ENCODE peak calls at places on chromosomes 4 and X, in four cellular contexts. S is lung, T is HepG2, F is kidney epithelial cell. L is an unnamed sample.

GRCh38 chrX:44474410-44474809 is 68.2 kb downstream of the FUNDC1 start:
- DNase-seq in S (no peak), T (no peak), F (no peak), L (no peak)

GRCh38 chr4:13920901-13921300 is 293.4 kb upstream of the BOD1L1 start:
- DNase-seq in S (no peak), T (peak; percentile 16), F (peak; percentile 100), L (peak; percentile 100)

GRCh38 chr4:26412381-26413372 is 77.6 kb downstream of the CCKAR start:
- DNase-seq in S (peak; percentile 63), T (no peak), F (no peak), L (no peak)

GRCh38 chr4:153257151-153257620 is 52.9 kb downstream of the TRIM2 start:
- DNase-seq in S (no peak), T (no peak), F (no peak), L (peak; percentile 83)

GRCh38 chr4:100109921-100110320 is 80.3 kb downstream of the DDIT4L start:
- DNase-seq in S (no peak), T (no peak), F (no peak), L (no peak)

GRCh38 chr4:3787489-3788365 is 21.5 kb downstream of the ADRA2C start:
- DNase-seq in S (no peak), T (no peak), F (no peak), L (no peak)

GRCh38 chr4:61298178-61298740 is 98.1 kb downstream of the ADGRL3 start:
- DNase-seq in S (no peak), T (no peak), F (no peak), L (no peak)

GRCh38 chr4:157151711-157152110 is 68.8 kb upstream of the GRIA2 start:
- DNase-seq in S (no peak), T (no peak), F (no peak), L (no peak)

GRCh38 chr4:187944179-187944578 is 51.4 kb upstream of the ZFP42 start:
- DNase-seq in S (no peak), T (no peak), F (no peak), L (no peak)

GRCh38 chr4:73762409-73762808 is 22.0 kb downstream of the CXCL8 start:
- DNase-seq in S (no peak), T (no peak), F (no peak), L (no peak)

GRCh38 chr4:158667651-158668198 is 4.0 kb downstream of the C4orf46 start:
- DNase-seq in S (no peak), T (peak; percentile 49), F (no peak), L (peak; percentile 16)

GRCh38 chrX:16239211-16239610 is 71.9 kb downstream of the MAGEB17 start:
- DNase-seq in S (no peak), T (no peak), F (peak; percentile 84), L (peak; percentile 81)

GRCh38 chr4:132333723-132334045 is 815.4 kb upstream of the PCDH10 start:
- DNase-seq in S (no peak), T (no peak), F (no peak), L (peak; percentile 18)

GRCh38 chr4:83556836-83557235 is 20.9 kb downstream of the GPAT3 start:
- DNase-seq in S (no peak), T (no peak), F (no peak), L (no peak)

GRCh38 chr4:140641789-140642439 is 73.2 kb upstream of the UCP1 start:
- DNase-seq in S (peak; percentile 51), T (peak; percentile 61), F (no peak), L (no peak)

GRCh38 chrX:54358424-54359211 is 772 bp upstream of the WNK3 start:
- DNase-seq in S (peak; percentile 38), T (no peak), F (peak; percentile 19), L (peak; percentile 38)

GRCh38 chr4:171718069-171718468 is 95.1 kb upstream of the GALNTL6 start:
- DNase-seq in S (no peak), T (no peak), F (no peak), L (no peak)

GRCh38 chr4:161498155-161498554 is 665.6 kb downstream of the FSTL5 start:
- DNase-seq in S (no peak), T (no peak), F (no peak), L (no peak)

GRCh38 chr4:159105761-159106243 is 2.9 kb downstream of the RAPGEF2 start:
- DNase-seq in S (no peak), T (peak; percentile 59), F (no peak), L (peak; percentile 86)

GRCh38 chr4:174451897-174452296 is 70.4 kb downstream of the HPGD start:
- DNase-seq in S (no peak), T (no peak), F (no peak), L (no peak)

GRCh38 chr4:173436866-173437265 is 38.0 kb upstream of the SCRG1 start:
- DNase-seq in S (no peak), T (no peak), F (no peak), L (no peak)

GRCh38 chr4:173014113-173014558 is 154.5 kb upstream of the GALNT7 start:
- DNase-seq in S (no peak), T (no peak), F (no peak), L (peak; percentile 85)

GRCh38 chrX:91434351-91435168 is at the start of gene PABPC5:
- DNase-seq in S (peak; percentile 56), T (no peak), F (peak; percentile 39), L (peak; percentile 44)

GRCh38 chr4:3820016-3820805 is 54.0 kb downstream of the ADRA2C start:
- DNase-seq in S (no peak), T (no peak), F (no peak), L (no peak)

GRCh38 chrX:112946227-112946626 is 105.6 kb upstream of the AMOT start:
- DNase-seq in S (no peak), T (no peak), F (no peak), L (no peak)

GRCh38 chr4:138107023-138107422 is 135.1 kb downstream of the SLC7A11 start:
- DNase-seq in S (no peak), T (no peak), F (no peak), L (no peak)

GRCh38 chr4:149371021-149371420 is 444.6 kb downstream of the IQCM start:
- DNase-seq in S (no peak), T (peak; percentile 34), F (peak; percentile 43), L (peak; percentile 32)
- TF ChIP-seq CTCF in S (no peak), T (peak; percentile 47), F (peak; percentile 30), L (peak; percentile 48)

GRCh38 chr4:110638347-110638746 is 15.5 kb upstream of the PITX2 start:
- DNase-seq in S (no peak), T (no peak), F (no peak), L (no peak)
- H3K27me3 ChIP-seq in S (peaks cover 7% of the 10 kb centered on the region), T (no peaks in the 10 kb centered on the region), F (peaks cover 87% of the 10 kb centered on the region), L (peaks cover 94% of the 10 kb centered on the region)

DNA sequence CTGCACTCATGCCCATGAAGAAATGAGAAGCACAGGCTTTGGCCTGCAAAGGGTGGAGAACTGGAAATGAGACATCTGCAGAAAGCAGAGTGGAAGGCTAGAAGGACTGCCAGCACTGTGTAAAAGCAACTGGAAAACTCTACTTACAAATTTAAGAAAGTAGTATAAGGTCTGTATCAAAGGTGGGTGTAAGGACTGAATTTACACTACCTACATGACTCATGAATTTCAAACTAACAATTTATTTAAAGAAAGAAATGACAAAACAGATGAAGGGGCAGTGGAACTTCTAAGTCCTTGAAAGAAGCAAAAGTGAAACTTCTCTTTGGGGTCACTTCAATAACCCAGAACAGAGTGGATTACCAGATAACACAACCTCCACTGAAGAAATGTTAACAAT is 71.2 kb downstream of the SLC10A7 start:
- DNase-seq in S (no peak), T (no peak), F (no peak), L (no peak)
- H3K4me3 ChIP-seq in S (no peak overlapping the region), T (no peak overlapping the region), F (no peak overlapping the region), L (no peak overlapping the region)

DNA sequence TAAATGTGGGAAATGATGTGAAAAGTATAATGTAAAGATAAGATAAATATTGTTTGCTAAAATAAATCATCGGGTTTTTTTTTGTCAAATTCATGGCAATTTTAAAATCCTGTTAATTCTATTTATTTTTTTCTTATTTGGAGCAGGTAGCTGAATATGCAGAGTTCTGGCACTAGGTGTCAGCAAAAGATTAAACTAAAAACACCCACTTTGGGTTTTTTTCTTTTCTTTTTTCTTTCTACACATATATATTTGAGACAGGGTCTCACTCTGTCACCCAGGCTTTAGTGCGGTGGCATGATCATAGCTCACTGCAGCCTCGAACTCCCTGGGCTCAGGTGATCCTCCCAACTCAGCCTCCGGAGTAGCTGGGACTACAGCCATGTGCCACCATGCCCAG is 6.9 kb upstream of the RAP2C start:
- DNase-seq in S (no peak), T (no peak), F (no peak), L (no peak)
- TF ChIP-seq CTCF in S (no peak), T (peak; percentile 5), F (peak; percentile 30), L (peak; percentile 40)

GRCh38 chrX:107450823-107451509 is 1.5 kb downstream of the FRMPD3 start:
- DNase-seq in S (no peak), T (no peak), F (no peak), L (no peak)
- H3K27me3 ChIP-seq in S (peaks cover 5% of the 10 kb centered on the region), T (peaks cover 4% of the 10 kb centered on the region), F (peaks cover 22% of the 10 kb centered on the region), L (peaks cover 21% of the 10 kb centered on the region)

DNA sequence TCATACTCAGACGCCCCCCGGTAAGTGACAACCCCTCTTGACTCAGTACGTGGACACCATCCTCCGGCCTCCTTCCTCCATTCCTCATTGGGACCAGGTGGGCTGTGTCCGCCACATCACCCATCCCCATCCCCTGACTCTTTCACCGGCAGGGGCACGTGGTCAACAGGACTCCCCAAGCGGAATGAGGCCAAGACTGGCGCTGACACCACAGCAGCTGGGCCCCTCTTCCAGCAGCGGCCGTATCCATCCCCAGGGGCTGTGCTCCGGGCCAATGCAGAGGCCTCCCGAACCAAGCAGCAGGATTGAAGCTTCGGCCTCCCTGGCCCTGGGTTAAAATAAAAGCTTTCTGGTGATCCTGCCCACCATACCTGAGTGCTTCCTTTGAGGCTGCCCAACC is 5.0 kb downstream of the PQBP1 start:
- DNase-seq in S (no peak), T (no peak), F (no peak), L (no peak)
- H3K4me3 ChIP-seq in S (no peak overlapping the region), T (no peak overlapping the region), F (no peak overlapping the region), L (no peak overlapping the region)

L was measured in brain microvascular endothelial cell.